ENCODE peak calls at places on chromosomes 16 and 17, in five cellular contexts. O is GM23338, X is A549, Q is K562, D is HepG2. J is an unnamed sample.

GRCh38 chr16:4517812-4518211 is 20.8 kb downstream of the CDIP1 start:
- DNase-seq in O (peak), X (peak), Q (peak), D (peak), J (no peak)

GRCh38 chr16:75251280-75252048 is at the start of gene BCAR1:
- DNase-seq in O (peak), X (peak), Q (peak), D (peak), J (no peak)

GRCh38 chr17:17403899-17404576 is 72.8 kb upstream of the MED9 start:
- DNase-seq in O (no peak), X (no peak), Q (no peak), D (no peak), J (no peak)

GRCh38 chr17:77555741-77556291 is 402.7 kb upstream of the TNRC6C start:
- DNase-seq in O (no peak), X (peak), Q (no peak), D (no peak), J (no peak)

GRCh38 chr16:530111-530817 is 2.8 kb downstream of the CAPN15 start:
- DNase-seq in O (no peak), X (no peak), Q (no peak), D (no peak), J (no peak)

GRCh38 chr17:27532269-27533067 is 76.2 kb downstream of the KSR1 start:
- DNase-seq in O (peak), X (no peak), Q (no peak), D (peak), J (no peak)

GRCh38 chr17:17303010-17303846 is at the start of gene NT5M:
- DNase-seq in O (peak), X (peak), Q (peak), D (peak), J (no peak)

GRCh38 chr16:16933861-16934260 is 536.9 kb downstream of the XYLT1 start:
- DNase-seq in O (peak), X (no peak), Q (no peak), D (no peak), J (no peak)

GRCh38 chr17:34318474-34318873 is 761 bp upstream of the CCL8 start:
- DNase-seq in O (peak), X (peak), Q (peak), D (no peak), J (no peak)

GRCh38 chr16:89600956-89601355 is 12.5 kb upstream of the DPEP1 start:
- DNase-seq in O (no peak), X (no peak), Q (no peak), D (no peak), J (no peak)

GRCh38 chr17:81890447-81891302 is 711 bp downstream of the ALYREF start:
- DNase-seq in O (peak), X (no peak), Q (peak), D (no peak), J (no peak)

GRCh38 chr16:19359556-19359955 is 58.1 kb upstream of the TMC5 start:
- DNase-seq in O (no peak), X (no peak), Q (no peak), D (no peak), J (no peak)

GRCh38 chr17:64709481-64709880 is 47.4 kb upstream of the SMURF2 start:
- DNase-seq in O (no peak), X (no peak), Q (no peak), D (no peak), J (no peak)

GRCh38 chr17:66938656-66939055 is 25.9 kb upstream of the CACNG4 start:
- DNase-seq in O (no peak), X (no peak), Q (no peak), D (no peak), J (no peak)

GRCh38 chr16:81716478-81717210 is 62.4 kb upstream of the PLCG2 start:
- DNase-seq in O (no peak), X (no peak), Q (no peak), D (no peak), J (peak)

DNA sequence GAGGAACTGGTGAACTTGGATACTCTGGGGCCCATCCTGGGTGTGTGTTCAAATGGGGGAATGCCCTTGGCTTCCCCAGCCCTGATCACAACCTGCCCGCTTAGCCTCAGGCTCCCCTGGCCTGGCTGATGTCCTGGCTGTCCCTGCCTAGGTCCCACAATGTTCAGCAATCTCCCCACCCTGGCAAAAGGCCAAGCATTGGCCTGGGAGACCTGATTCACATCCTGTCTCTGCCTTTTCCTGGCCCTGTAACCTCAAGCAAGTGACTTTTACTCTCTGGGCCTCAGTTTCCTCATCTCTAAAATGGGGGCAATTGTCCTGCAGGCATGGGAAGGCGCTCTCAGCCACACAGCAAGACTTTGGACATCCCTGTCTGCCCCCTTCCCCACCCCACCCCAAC is 14.4 kb downstream of the CPNE2 start:
- DNase-seq in O (no peak), X (no peak), Q (no peak), D (no peak), J (no peak)
- TF ChIP-seq JUNB in O (no peak), X (no peak), Q (no peak), D (no peak), J (no peak)

GRCh38 chr17:51166987-51167931 is 1.0 kb downstream of the NME2 start:
- DNase-seq in O (peak), X (peak), Q (peak), D (peak), J (no peak)
- TF ChIP-seq REST in O (no peak), X (no peak), Q (no peak), D (no peak), J (no peak)

DNA sequence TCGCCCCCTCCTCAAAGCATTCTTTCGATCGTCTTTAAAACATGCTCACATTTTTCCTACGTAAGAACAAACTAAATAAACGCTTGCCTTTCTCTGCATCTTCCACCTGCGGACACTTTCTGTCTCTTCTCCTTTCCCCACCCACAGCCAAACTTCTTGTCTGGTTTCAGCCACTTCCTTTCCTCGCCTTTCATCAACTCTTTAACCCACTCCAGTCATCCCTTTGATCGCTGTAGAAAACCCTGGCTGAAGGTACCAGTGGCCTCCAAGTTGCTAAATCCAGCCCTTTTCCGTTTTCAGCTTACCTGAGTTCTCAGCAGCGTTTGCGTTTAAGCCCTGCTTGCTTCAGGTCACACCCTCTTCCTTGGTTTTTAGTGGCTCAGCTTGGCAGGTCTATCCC is 483 bp downstream of the RPA1 start:
- DNase-seq in O (peak), X (peak), Q (peak), D (peak), J (no peak)
- TF ChIP-seq JUNB in O (no peak), X (no peak), Q (no peak), D (no peak), J (no peak)

GRCh38 chr16:78294538-78295225 is 195.2 kb downstream of the WWOX start:
- DNase-seq in O (no peak), X (no peak), Q (no peak), D (no peak), J (no peak)

GRCh38 chr16:78303946-78304345 is 204.5 kb downstream of the WWOX start:
- DNase-seq in O (no peak), X (no peak), Q (no peak), D (no peak), J (no peak)

GRCh38 chr16:78300469-78300868 is 201.0 kb downstream of the WWOX start:
- DNase-seq in O (no peak), X (no peak), Q (no peak), D (no peak), J (no peak)

GRCh38 chr16:78297066-78297666 is 197.7 kb downstream of the WWOX start:
- DNase-seq in O (no peak), X (no peak), Q (no peak), D (peak), J (no peak)

GRCh38 chr16:78298986-78299385 is 199.5 kb downstream of the WWOX start:
- DNase-seq in O (no peak), X (no peak), Q (no peak), D (no peak), J (no peak)
- TF ChIP-seq REST in O (no peak), X (no peak), Q (no peak), D (no peak), J (no peak)

DNA sequence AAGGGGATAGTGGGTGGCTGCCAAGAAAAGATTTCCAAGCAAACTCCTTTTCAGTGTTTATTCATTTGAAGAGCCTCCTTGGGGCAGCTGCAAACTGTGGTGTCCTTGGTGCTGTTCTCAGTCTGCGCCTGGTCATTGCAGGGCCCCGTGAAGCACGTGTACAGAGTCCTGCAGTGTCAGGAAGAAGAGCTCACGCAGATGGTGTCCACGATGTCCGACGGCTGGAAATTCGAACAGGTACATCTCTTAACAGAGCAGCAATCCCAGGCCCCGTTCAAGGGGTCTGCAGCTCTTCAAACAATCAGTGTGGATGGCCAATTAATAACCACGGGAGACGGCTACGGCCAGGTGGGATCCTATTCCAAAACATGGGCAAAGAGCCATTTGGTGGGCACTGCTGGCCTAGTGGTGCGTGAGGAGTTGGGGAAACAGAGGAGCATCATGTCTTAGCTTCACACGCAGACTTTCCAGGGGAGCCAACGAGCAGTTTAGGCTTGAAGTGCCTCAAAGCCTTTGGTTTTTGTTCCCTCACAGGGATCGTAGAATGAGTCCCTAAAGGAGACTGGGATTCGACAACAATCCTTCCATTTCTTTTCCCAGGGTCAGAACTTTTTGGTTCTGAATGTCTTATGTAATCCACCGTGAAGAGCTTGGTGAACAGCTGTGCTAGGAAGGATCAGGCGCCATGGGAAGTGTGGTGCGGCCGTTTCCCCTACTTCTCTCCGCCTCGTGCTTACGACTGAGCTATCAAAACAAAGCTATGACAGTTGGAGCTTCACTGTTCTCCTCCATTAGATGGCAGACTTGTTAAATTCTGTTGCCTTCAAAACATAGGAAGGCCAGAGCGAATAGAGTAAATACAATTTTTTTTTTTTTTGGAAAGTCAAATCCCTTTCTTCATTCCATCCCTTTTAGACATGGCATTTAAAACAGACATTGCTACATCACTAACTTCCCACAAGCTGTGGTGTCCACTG is 12.6 kb downstream of the KCTD2 start:
- DNase-seq in O (peak), X (peak), Q (peak), D (peak), J (no peak)
- TF ChIP-seq JUNB in O (no peak), X (no peak), Q (no peak), D (no peak), J (no peak)

GRCh38 chr17:78694805-78695531 is 87.1 kb downstream of the CYTH1 start:
- DNase-seq in O (no peak), X (no peak), Q (no peak), D (no peak), J (no peak)

GRCh38 chr17:78697846-78698343 is 84.2 kb downstream of the CYTH1 start:
- DNase-seq in O (no peak), X (no peak), Q (no peak), D (no peak), J (no peak)

GRCh38 chr17:78696016-78696992 is 85.8 kb downstream of the CYTH1 start:
- DNase-seq in O (no peak), X (no peak), Q (no peak), D (no peak), J (no peak)

GRCh38 chr17:78693346-78694083 is 88.6 kb downstream of the CYTH1 start:
- DNase-seq in O (no peak), X (no peak), Q (no peak), D (no peak), J (no peak)

GRCh38 chr17:78697122-78697845 is 84.8 kb downstream of the CYTH1 start:
- DNase-seq in O (no peak), X (no peak), Q (no peak), D (no peak), J (no peak)
- TF ChIP-seq REST in O (no peak), X (no peak), Q (no peak), D (no peak), J (no peak)

DNA sequence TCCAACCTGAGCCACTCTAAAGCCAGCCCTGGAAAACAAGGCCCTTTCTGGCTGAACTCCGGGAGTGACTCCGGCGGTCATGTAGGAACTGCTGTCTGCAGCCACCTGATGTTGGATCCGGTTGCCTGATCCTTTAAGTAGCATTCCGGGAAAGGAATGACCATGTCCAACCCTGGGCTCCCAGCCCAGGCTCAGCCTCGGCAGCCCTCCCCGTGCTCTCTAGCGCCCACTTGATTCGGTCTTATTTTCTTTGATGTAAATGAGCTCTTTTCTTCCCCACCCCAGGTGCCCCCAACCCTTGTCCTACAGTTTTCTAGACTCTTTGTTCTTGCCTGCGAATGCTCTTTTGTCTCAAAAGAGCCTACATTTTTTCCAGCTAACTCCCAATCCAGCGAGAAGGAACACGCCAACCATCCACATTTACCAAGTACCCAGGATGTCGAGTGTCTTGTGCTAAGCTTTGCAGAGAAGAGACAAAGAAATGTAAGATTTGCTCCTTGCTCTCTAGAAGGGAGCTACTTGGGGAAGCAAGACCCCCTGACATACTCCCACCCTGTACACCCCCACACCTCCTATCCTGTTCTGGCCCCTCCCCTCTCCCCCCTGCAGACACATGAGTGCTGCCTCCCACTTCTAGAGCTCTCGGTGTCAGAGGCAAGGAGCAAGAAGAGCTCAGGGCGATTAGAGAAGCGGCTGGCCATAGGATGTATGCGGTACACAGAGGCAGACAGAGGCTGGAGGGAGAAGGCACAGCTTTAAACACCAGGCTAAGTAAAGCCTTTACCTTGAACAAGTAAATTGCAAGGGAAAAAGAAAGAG is 53.8 kb downstream of the COG7 start:
- DNase-seq in O (peak), X (no peak), Q (no peak), D (no peak), J (no peak)
- TF ChIP-seq JUNB in O (no peak), X (no peak), Q (no peak), D (no peak), J (no peak)

J was measured in GM12878.